ENCODE peak calls at places on chromosome 3, in six cellular contexts. A is heart left ventricle, Q is choroid plexus epithelial cell, W is hepatocyte, F is cardiac fibroblast, J is aorta. I is an unnamed sample.

GRCh38 chr3:66931286-66931685 is 66.8 kb upstream of the KBTBD8 start:
- DNase-seq in A (no peak), Q (no peak), W (peak; percentile 22), F (no peak), J (no peak), I (no peak)

GRCh38 chr3:106573605-106574004 is 704.8 kb upstream of the CBLB start:
- DNase-seq in A (no peak), Q (no peak), W (no peak), F (no peak), J (no peak), I (no peak)

GRCh38 chr3:15276028-15276717 is 56.2 kb downstream of the SH3BP5 start:
- DNase-seq in A (no peak), Q (no peak), W (no peak), F (no peak), J (no peak), I (no peak)

GRCh38 chr3:9226326-9226725 is 23.1 kb downstream of the SRGAP3 start:
- DNase-seq in A (no peak), Q (peak; percentile 35), W (peak; percentile 25), F (peak; percentile 40), J (no peak), I (no peak)

GRCh38 chr3:38738630-38739395 is 77.2 kb downstream of the SCN10A start:
- DNase-seq in A (no peak), Q (peak; percentile 71), W (peak; percentile 62), F (peak; percentile 63), J (no peak), I (no peak)

GRCh38 chr3:169026543-169027181 is 636.9 kb downstream of the MECOM start:
- DNase-seq in A (no peak), Q (peak; percentile 91), W (no peak), F (peak; percentile 96), J (no peak), I (no peak)

GRCh38 chr3:119034256-119035013 is at the start of gene IGSF11:
- DNase-seq in A (peak; percentile 80), Q (peak; percentile 38), W (peak; percentile 85), F (peak; percentile 36), J (peak; percentile 84), I (no peak)

GRCh38 chr3:173993299-173993698 is 595.8 kb downstream of the NLGN1 start:
- DNase-seq in A (no peak), Q (peak; percentile 61), W (peak; percentile 10), F (peak; percentile 71), J (no peak), I (no peak)

GRCh38 chr3:73024836-73025235 is 28.2 kb downstream of the PPP4R2 start:
- DNase-seq in A (no peak), Q (no peak), W (no peak), F (no peak), J (no peak), I (no peak)
- H3K4me3 ChIP-seq in A (no peak overlapping the region), Q (no peak overlapping the region), W (no peak overlapping the region), F (no peak overlapping the region), J (no peak overlapping the region), I (no peak overlapping the region)

GRCh38 chr3:143668924-143669790 is 179.1 kb downstream of the SLC9A9 start:
- DNase-seq in A (no peak), Q (peak; percentile 44), W (no peak), F (no peak), J (no peak), I (peak; percentile 79)
- H3K4me3 ChIP-seq in A (no peak overlapping the region), Q (no peak overlapping the region), W (no peak overlapping the region), F (no peak overlapping the region), J (no peak overlapping the region), I (no peak overlapping the region)

DNA sequence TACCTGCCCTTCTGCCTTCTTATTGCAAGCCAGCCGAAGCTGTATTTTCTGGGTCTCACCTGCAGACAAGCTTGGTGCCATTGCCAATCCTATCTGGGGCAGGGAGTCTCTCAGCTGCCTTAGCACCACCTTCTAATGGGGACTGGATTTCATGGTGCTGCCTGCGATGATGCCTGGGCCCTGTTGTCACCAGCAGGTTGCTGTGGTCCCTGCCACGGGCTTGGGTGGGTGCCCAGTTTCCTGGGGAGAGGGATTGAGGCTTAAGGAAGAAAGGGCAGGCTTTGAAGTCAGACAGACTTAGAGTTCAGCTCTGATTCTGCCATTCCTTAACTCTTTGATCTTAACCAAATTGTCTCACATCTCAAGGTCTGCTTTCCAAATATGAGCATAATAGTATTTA is 87.4 kb upstream of the CD96 start:
- DNase-seq in A (no peak), Q (no peak), W (no peak), F (no peak), J (no peak), I (no peak)
- H3K4me3 ChIP-seq in A (no peak overlapping the region), Q (no peak overlapping the region), W (no peak overlapping the region), F (no peak overlapping the region), J (no peak overlapping the region), I (no peak overlapping the region)

GRCh38 chr3:12980596-12981290 is 92.5 kb downstream of the IQSEC1 start:
- DNase-seq in A (no peak), Q (no peak), W (no peak), F (no peak), J (peak; percentile 22), I (no peak)

GRCh38 chr3:12979151-12979946 is 93.9 kb downstream of the IQSEC1 start:
- DNase-seq in A (no peak), Q (no peak), W (no peak), F (no peak), J (peak; percentile 59), I (no peak)

GRCh38 chr3:12978682-12979081 is 94.5 kb downstream of the IQSEC1 start:
- DNase-seq in A (no peak), Q (no peak), W (no peak), F (no peak), J (peak; percentile 34), I (no peak)

GRCh38 chr3:12981631-12982265 is 91.5 kb downstream of the IQSEC1 start:
- DNase-seq in A (no peak), Q (no peak), W (no peak), F (no peak), J (peak; percentile 41), I (no peak)

DNA sequence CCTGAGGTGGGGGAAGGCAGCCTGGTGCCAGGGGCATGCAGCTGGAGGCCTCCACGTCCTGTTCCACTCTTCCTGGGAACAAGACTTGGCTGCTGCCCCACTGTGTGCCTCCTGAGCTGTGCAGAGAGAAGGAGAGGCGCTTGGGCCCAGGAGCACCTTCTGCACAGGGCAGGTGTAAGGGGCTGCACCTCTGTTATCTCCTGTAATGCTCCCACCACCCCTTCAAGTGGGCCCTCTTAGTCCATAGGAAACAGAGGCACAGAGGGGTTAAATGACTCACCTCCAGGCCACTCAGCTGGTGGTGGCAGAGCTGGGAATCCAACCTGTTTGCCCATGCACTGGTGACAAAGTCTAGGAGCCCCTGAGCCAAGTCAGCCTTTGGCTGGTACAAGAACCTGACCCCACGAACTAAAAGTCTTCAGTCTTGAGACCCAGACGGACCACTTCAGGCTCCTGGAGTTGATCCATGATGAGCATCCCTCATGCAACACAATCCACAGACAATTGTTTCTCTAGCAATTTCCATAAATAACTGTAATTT is 93.2 kb downstream of the IQSEC1 start:
- DNase-seq in A (no peak), Q (no peak), W (no peak), F (no peak), J (peak; percentile 27), I (no peak)
- H3K4me3 ChIP-seq in A (no peak overlapping the region), Q (no peak overlapping the region), W (no peak overlapping the region), F (no peak overlapping the region), J (no peak overlapping the region), I (no peak overlapping the region)

DNA sequence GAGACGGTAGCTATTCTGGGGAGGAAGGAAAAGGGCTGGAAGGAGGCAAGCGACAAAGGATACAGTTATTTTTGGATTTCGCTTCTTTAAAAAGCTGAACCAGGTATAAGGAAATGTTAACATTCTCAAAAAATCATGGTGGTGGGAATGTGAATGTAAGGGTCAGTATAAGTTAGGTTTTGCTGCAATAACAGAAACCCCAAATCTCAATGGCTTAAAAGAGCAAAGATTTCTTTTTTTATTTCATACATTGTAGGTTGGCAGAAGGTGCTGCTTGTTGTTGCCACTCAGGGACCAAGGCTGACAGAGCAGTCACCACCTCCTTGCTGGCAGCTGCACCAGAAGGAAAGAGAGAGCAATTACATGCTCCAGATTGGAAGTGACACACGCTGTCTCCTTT is 176.3 kb upstream of the LPP start:
- DNase-seq in A (no peak), Q (no peak), W (no peak), F (no peak), J (no peak), I (no peak)
- H3K4me3 ChIP-seq in A (no peak overlapping the region), Q (no peak overlapping the region), W (no peak overlapping the region), F (no peak overlapping the region), J (no peak overlapping the region), I (no peak overlapping the region)

GRCh38 chr3:195662-196061 is 901 bp upstream of the CHL1 start:
- DNase-seq in A (no peak), Q (no peak), W (no peak), F (no peak), J (no peak), I (no peak)

GRCh38 chr3:196322-197153 is at the start of gene CHL1:
- DNase-seq in A (no peak), Q (no peak), W (peak; percentile 9), F (no peak), J (peak; percentile 74), I (no peak)

GRCh38 chr3:199815-200214 is 3.3 kb downstream of the CHL1 start:
- DNase-seq in A (no peak), Q (no peak), W (no peak), F (no peak), J (no peak), I (no peak)

GRCh38 chr3:197891-198491 is 1.4 kb downstream of the CHL1 start:
- DNase-seq in A (peak; percentile 37), Q (no peak), W (peak; percentile 12), F (no peak), J (no peak), I (no peak)

GRCh38 chr3:197154-197855 is 742 bp downstream of the CHL1 start:
- DNase-seq in A (peak; percentile 56), Q (no peak), W (peak; percentile 19), F (no peak), J (no peak), I (no peak)
- H3K4me3 ChIP-seq in A (peak overlapping the region; percentile 57), Q (no peak overlapping the region), W (peak overlapping the region; percentile 26), F (no peak overlapping the region), J (peak overlapping the region; percentile 35), I (peak overlapping the region; percentile 39)

DNA sequence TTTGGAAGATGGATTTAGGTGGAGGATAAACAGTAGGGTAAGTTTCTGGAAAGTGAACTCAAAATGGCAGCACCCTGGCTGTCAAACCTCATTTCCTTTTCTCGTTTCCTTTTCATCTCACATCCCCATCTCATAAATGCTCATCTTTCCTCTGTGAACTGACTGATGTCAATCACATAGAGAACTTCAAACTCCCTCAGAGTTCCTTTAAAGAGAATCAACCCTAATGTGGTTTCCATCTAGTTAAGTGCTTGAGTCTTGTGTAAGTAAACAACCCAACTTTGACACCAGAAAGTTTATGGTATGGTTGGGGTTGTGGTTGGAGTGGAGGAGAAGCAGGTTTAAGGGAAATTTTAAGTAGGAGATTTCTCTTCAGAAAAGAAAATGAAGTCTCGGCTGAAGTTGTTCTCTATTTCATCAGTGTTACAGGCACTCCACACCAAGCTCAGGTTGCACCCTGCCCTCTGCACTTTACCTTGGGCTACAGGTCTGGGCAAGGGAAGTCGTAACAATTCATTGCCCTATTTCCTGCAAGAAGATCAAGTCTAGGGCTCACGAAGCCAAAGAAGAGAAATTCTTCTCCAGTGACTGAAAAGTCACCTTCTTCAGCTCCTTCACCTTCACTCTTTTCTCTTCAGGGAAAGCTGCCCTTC is 34.4 kb upstream of the TNIK start:
- DNase-seq in A (no peak), Q (no peak), W (no peak), F (no peak), J (no peak), I (peak; percentile 3)
- H3K4me3 ChIP-seq in A (no peak overlapping the region), Q (no peak overlapping the region), W (no peak overlapping the region), F (no peak overlapping the region), J (no peak overlapping the region), I (no peak overlapping the region)